ENCODE peak calls at places on chromosome 16, in nine cellular contexts. Y is CD8-positive, alpha-beta memory T cell; M is epithelial cell of esophagus; I is foreskin melanocyte; H is T-helper 2 cell; D is heart left ventricle; J is DMS79 treated with DMSO at 0.1 percent for 48 hours; V is NCI-H446; P is SW 1271. F is an unnamed sample.

GRCh38 chr16:4293822-4294457 is 21.1 kb upstream of the TFAP4 start:
- DNase-seq in M (peak), Y (no peak), P (peak), V (peak), J (peak), D (peak), I (no peak), H (no peak), F (no peak)

GRCh38 chr16:89009343-89010209 is 32.6 kb upstream of the CBFA2T3 start:
- DNase-seq in D (peak), M (peak), H (no peak), I (no peak), V (no peak), Y (no peak), J (no peak), P (no peak), F (peak)

GRCh38 chr16:88449267-88449561 is 3.9 kb upstream of the ZFPM1 start:
- DNase-seq in Y (no peak), D (no peak), I (no peak), V (no peak), J (no peak), H (no peak), M (no peak), P (no peak), F (no peak)

GRCh38 chr16:56911771-56912541 is 20.0 kb upstream of the HERPUD1 start:
- DNase-seq in V (no peak), P (no peak), H (no peak), I (peak), J (no peak), D (no peak), Y (no peak), M (no peak), F (peak)

GRCh38 chr16:56643080-56643778 is 4.8 kb downstream of the MT1A start:
- DNase-seq in D (peak), Y (peak), I (no peak), M (peak), H (peak), V (no peak), P (no peak), J (no peak), F (peak)

GRCh38 chr16:66714659-66715307 is 18.2 kb upstream of the CMTM4 start:
- DNase-seq in H (no peak), P (no peak), J (peak), D (no peak), I (no peak), Y (no peak), V (peak), M (peak), F (no peak)

GRCh38 chr16:24138024-24138423 is 118.1 kb upstream of the CACNG3 start:
- DNase-seq in I (no peak), H (no peak), J (no peak), V (no peak), M (no peak), Y (no peak), D (no peak), P (no peak), F (no peak)

GRCh38 chr16:31064882-31065461 is 9.1 kb downstream of the ZNF668 start:
- DNase-seq in J (no peak), V (no peak), H (peak), D (no peak), I (no peak), Y (no peak), M (peak), P (peak), F (peak)

GRCh38 chr16:49621240-49622083 is 234.4 kb downstream of the ZNF423 start:
- DNase-seq in V (no peak), M (no peak), P (no peak), I (no peak), D (no peak), Y (no peak), H (no peak), J (no peak), F (no peak)

GRCh38 chr16:57994778-57995177 is 5.7 kb downstream of the ZNF319 start:
- DNase-seq in P (peak), I (no peak), D (peak), M (peak), J (no peak), V (no peak), H (peak), Y (peak), F (peak)

GRCh38 chr16:57953857-57954256 is 17.1 kb downstream of the CNGB1 start:
- DNase-seq in Y (no peak), V (no peak), D (no peak), H (no peak), M (no peak), I (no peak), J (no peak), P (no peak), F (no peak)

GRCh38 chr16:55035037-55035436 is 104.4 kb downstream of the IRX5 start:
- DNase-seq in J (no peak), V (no peak), D (no peak), M (peak), Y (no peak), P (peak), I (no peak), H (no peak), F (no peak)

GRCh38 chr16:16090238-16090637 is 133.1 kb downstream of the ABCC6 start:
- DNase-seq in Y (no peak), H (no peak), J (no peak), D (no peak), P (no peak), V (no peak), M (no peak), I (no peak), F (no peak)

GRCh38 chr16:73116576-73116975 is 68.6 kb upstream of the ZFHX3 start:
- DNase-seq in H (no peak), I (no peak), D (no peak), V (no peak), J (no peak), Y (no peak), P (no peak), M (no peak), F (no peak)

GRCh38 chr16:23556881-23557778 is at the start of the genes EARS2 and UBFD1:
- DNase-seq in P (peak), M (peak), D (peak), J (peak), H (peak), Y (peak), I (peak), V (peak), F (peak)

GRCh38 chr16:83609178-83609577 is 198.6 kb upstream of the HSBP1 start:
- DNase-seq in H (no peak), Y (no peak), I (no peak), V (no peak), M (no peak), J (no peak), D (no peak), P (no peak), F (no peak)

GRCh38 chr16:70770291-70770967 is 30.5 kb downstream of the VAC14 start:
- DNase-seq in D (no peak), P (no peak), M (peak), I (no peak), H (no peak), J (no peak), Y (no peak), V (no peak), F (no peak)

GRCh38 chr16:1439058-1439698 is 5.2 kb downstream of the CCDC154 start:
- DNase-seq in V (no peak), Y (no peak), M (no peak), D (no peak), P (no peak), I (no peak), J (no peak), H (no peak), F (no peak)

GRCh38 chr16:13178318-13178717 is 276.9 kb downstream of the SHISA9 start:
- DNase-seq in V (peak), P (no peak), D (no peak), H (no peak), M (no peak), I (no peak), Y (no peak), J (no peak), F (no peak)

GRCh38 chr16:1494711-1495110 is 1.6 kb downstream of the TELO2 start:
- DNase-seq in Y (no peak), V (no peak), P (no peak), J (no peak), I (no peak), D (peak), H (no peak), M (no peak), F (peak)

GRCh38 chr16:77112701-77113100 is 78.3 kb upstream of the MON1B start:
- DNase-seq in D (no peak), V (no peak), P (no peak), Y (no peak), M (no peak), H (no peak), J (no peak), I (no peak), F (no peak)

GRCh38 chr16:81376880-81377279 is 62.1 kb downstream of the GAN start:
- DNase-seq in V (no peak), P (no peak), M (peak), H (no peak), Y (no peak), I (no peak), D (no peak), J (no peak), F (no peak)

GRCh38 chr16:11066231-11066870 is 122.0 kb downstream of the CLEC16A start:
- DNase-seq in D (no peak), V (no peak), J (no peak), M (no peak), I (no peak), Y (no peak), H (no peak), P (no peak), F (no peak)

GRCh38 chr16:57282510-57283213 is 1.8 kb downstream of the PLLP start:
- DNase-seq in Y (no peak), J (no peak), V (no peak), H (no peak), M (no peak), I (no peak), D (peak), P (no peak), F (no peak)

GRCh38 chr16:12063004-12063395 is 86.5 kb downstream of the SNX29 start:
- DNase-seq in H (no peak), I (no peak), P (no peak), V (no peak), J (no peak), M (no peak), D (no peak), Y (no peak), F (no peak)

GRCh38 chr16:24652803-24653202 is 76.6 kb upstream of the TNRC6A start:
- DNase-seq in M (no peak), J (no peak), Y (no peak), V (no peak), P (no peak), D (no peak), H (no peak), I (no peak), F (no peak)

GRCh38 chr16:89746043-89746442 is 24.7 kb downstream of the ZNF276 start:
- DNase-seq in P (no peak), Y (no peak), I (no peak), M (no peak), H (no peak), V (no peak), J (no peak), D (no peak), F (no peak)

GRCh38 chr16:22425036-22425801 is 50.8 kb upstream of the CDR2 start:
- DNase-seq in Y (no peak), P (no peak), J (no peak), I (no peak), M (no peak), D (peak), V (no peak), H (no peak), F (no peak)

GRCh38 chr16:72255785-72256184 is 83.8 kb upstream of the PMFBP1 start:
- DNase-seq in J (no peak), M (peak), V (no peak), Y (no peak), D (no peak), I (no peak), P (no peak), H (no peak), F (no peak)

GRCh38 chr16:54444851-54445523 is 158.4 kb upstream of the IRX3 start:
- DNase-seq in V (no peak), H (no peak), I (no peak), Y (no peak), D (no peak), M (no peak), J (no peak), P (no peak), F (no peak)

GRCh38 chr16:88936008-88936912 is 40.7 kb downstream of the CBFA2T3 start:
- DNase-seq in J (no peak), P (no peak), M (no peak), V (peak), H (no peak), D (peak), Y (no peak), I (no peak), F (peak)

GRCh38 chr16:1494129-1494640 is 1.0 kb downstream of the TELO2 start:
- DNase-seq in H (no peak), P (peak), Y (no peak), I (peak), J (no peak), D (peak), V (no peak), M (peak), F (peak)

GRCh38 chr16:30054959-30055553 is 10.5 kb upstream of the ALDOA start:
- DNase-seq in H (no peak), P (peak), V (no peak), J (peak), M (peak), Y (no peak), D (no peak), I (no peak), F (no peak)

GRCh38 chr16:10684541-10685151 is 10.1 kb downstream of the TEKT5 start:
- DNase-seq in D (no peak), I (no peak), P (no peak), Y (no peak), H (no peak), J (no peak), M (no peak), V (no peak), F (no peak)

GRCh38 chr16:85206472-85207356 is 94.4 kb upstream of the CIBAR2 start:
- DNase-seq in M (no peak), V (peak), I (no peak), J (peak), P (no peak), Y (no peak), D (peak), H (no peak), F (peak)

GRCh38 chr16:8676160-8676547 is 1.7 kb downstream of the ABAT start:
- DNase-seq in M (no peak), I (no peak), P (no peak), H (no peak), V (no peak), Y (no peak), J (no peak), D (no peak), F (no peak)

F was measured in Right ventricle myocardium inferior.